ENCODE peak calls at places on chromosomes 13 and 19, in five cellular contexts. M, K, A, P and V are unnamed samples.

GRCh38 chr19:55197531-55197930 is 11.8 kb downstream of the PTPRH start:
- DNase-seq in A (peak), K (no peak), M (peak), P (no peak), V (no peak)

GRCh38 chr13:24822640-24823039 is 58.7 kb downstream of the RNF17 start:
- DNase-seq in K (no peak), M (no peak), P (no peak), A (no peak), V (no peak)

GRCh38 chr13:86080340-86080995 is 281.2 kb upstream of the SLITRK6 start:
- DNase-seq in P (no peak), A (peak), K (no peak), M (no peak), V (peak)

GRCh38 chr13:94641432-94641941 is 39.8 kb downstream of the GPR180 start:
- DNase-seq in M (peak), K (no peak), A (peak), P (no peak), V (peak)

GRCh38 chr19:44702551-44703176 is 3.7 kb downstream of the CEACAM16 start:
- DNase-seq in P (no peak), A (no peak), K (no peak), M (no peak), V (no peak)

GRCh38 chr19:50418186-50419021 is at the start of gene SPIB:
- DNase-seq in M (no peak), A (no peak), K (no peak), P (peak), V (no peak)

GRCh38 chr13:53201454-53202225 is 173.0 kb downstream of the OLFM4 start:
- DNase-seq in K (no peak), A (peak), P (peak), M (peak), V (no peak)

GRCh38 chr19:29620931-29621351 is 14.9 kb downstream of the POP4 start:
- DNase-seq in P (peak), A (peak), K (no peak), M (no peak), V (no peak)

GRCh38 chr13:59846845-59847620 is 316.7 kb downstream of the DIAPH3 start:
- DNase-seq in P (no peak), M (no peak), K (no peak), A (peak), V (no peak)

GRCh38 chr13:39038569-39038898 is 278 bp downstream of the NHLRC3 start:
- DNase-seq in P (no peak), M (peak), A (no peak), K (peak), V (no peak)

GRCh38 chr19:53908933-53909415 is at the start of gene CACNG7:
- DNase-seq in P (peak), M (no peak), A (no peak), K (no peak), V (no peak)

GRCh38 chr13:110690516-110690915 is 15.4 kb downstream of the CARS2 start:
- DNase-seq in A (no peak), P (peak), K (peak), M (no peak), V (no peak)

GRCh38 chr13:102597029-102598015 is 536 bp downstream of the TPP2 start:
- DNase-seq in K (no peak), M (peak), P (peak), A (peak), V (no peak)

GRCh38 chr19:13985771-13986347 is 20.3 kb downstream of the RFX1 start:
- DNase-seq in A (no peak), M (no peak), P (no peak), K (no peak), V (no peak)

GRCh38 chr13:35723061-35723461 is 246.6 kb upstream of the MAB21L1 start:
- DNase-seq in K (no peak), M (peak), P (no peak), A (peak), V (peak)

GRCh38 chr19:35995655-35995993 is 636 bp downstream of the SDHAF1 start:
- DNase-seq in K (peak), A (peak), M (peak), P (peak), V (no peak)

GRCh38 chr13:107339209-107339608 is 771.3 kb upstream of the ARGLU1 start:
- DNase-seq in K (no peak), A (peak), M (peak), P (no peak), V (no peak)

GRCh38 chr19:6032827-6033226 is 54.9 kb upstream of the RANBP3 start:
- DNase-seq in M (no peak), P (no peak), A (no peak), K (no peak), V (no peak)

GRCh38 chr19:10258080-10258710 is 6.2 kb downstream of the MRPL4 start:
- DNase-seq in A (no peak), K (no peak), P (no peak), M (no peak), V (no peak)

GRCh38 chr19:14089412-14089661 is 1.2 kb downstream of the SAMD1 start:
- DNase-seq in K (no peak), P (no peak), M (peak), A (peak), V (no peak)

DNA sequence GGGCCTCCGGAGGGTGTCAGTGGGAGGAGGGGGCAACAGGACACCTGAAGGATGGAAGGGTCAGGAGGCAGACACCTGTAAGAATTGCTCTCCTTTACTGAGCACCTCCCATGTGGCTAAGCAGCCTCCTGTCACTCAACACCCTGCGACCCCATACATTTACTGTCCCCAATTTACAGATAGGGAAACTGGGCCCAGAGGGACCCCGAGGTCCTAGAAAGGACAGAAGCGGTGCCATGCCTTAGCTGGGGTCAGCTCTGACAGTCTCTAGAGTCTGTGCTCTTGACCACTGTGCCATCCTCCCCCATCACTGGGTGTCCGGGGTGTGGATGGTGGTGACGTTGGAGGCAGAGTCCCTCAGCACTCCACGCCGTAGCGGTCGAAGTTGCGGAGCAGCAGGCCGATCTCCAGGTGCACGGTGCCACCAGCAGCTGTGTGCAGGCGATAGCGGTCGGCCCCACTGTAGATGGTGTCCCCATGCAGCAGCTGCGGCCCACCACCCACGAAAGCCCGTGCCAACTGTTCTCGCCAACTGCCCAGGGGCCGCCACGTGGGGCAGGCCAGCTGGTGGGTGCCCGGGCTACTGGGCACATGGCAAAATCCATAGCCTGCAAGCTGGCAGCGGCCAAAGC is 737 bp upstream of the TGFB1 start:
- DNase-seq in M (no peak), P (no peak), K (no peak), A (no peak), V (no peak)
- H3K4me3 ChIP-seq in M (peak), P (peak), K (peak), A (peak), V (peak)

GRCh38 chr19:48110350-48110966 is at the start of gene PLA2G4C:
- DNase-seq in K (peak), M (peak), A (peak), P (peak), V (peak)

GRCh38 chr19:48111280-48111679 is 663 bp upstream of the PLA2G4C start:
- DNase-seq in P (no peak), A (no peak), M (no peak), K (no peak), V (no peak)

GRCh38 chr19:48113190-48113917 is 2.7 kb upstream of the PLA2G4C start:
- DNase-seq in M (no peak), K (no peak), A (peak), P (no peak), V (no peak)

GRCh38 chr19:48103922-48104321 is 6.7 kb downstream of the PLA2G4C start:
- DNase-seq in P (no peak), A (no peak), M (no peak), K (no peak), V (no peak)

DNA sequence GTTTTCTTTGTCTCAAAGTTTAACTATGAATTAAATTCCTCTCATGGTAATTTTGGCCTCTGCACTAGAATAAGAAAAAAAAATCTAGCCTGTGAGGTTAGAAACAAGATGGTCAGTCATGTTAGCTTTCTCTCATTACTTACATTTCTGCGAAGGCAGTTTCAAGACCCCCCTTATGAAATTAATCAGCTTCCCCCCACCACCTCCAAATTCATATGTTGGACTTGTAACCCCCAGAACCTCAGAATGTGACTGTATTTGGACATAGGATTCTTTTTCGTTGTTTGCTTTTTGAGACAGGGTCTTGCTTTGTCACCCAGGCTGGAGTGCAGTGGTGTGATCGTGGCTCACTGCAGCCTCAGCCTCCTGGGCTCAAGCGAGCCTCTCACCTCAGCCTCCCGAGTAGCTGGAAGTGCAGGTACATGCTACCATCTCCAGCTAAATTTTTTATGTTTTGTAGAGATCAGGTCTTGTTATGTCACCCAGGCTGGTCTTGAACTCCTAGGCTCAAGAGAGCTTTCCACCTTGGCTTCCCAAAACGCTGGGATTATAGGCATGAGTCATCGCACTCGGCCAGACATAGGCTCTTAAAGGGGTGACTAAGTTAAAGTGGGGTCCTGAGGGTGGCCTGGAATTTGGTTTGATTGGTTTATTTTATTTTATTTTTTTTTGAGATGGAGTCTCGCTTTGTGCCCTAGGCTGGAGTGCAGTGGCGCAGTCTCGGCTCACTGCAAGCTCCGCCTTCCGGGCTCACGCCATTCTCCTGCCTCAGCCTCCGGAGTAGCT is 1.4 kb downstream of the PLA2G4C start:
- DNase-seq in A (no peak), K (no peak), P (no peak), M (no peak), V (no peak)
- H3K4me3 ChIP-seq in A (no peak), K (peak), P (peak), M (no peak), V (no peak)

GRCh38 chr13:50081106-50081898 is 66.1 kb downstream of the KCNRG start:
- DNase-seq in M (peak), A (no peak), P (peak), K (peak), V (no peak)

GRCh38 chr13:50080856-50081105 is 65.5 kb downstream of the KCNRG start:
- DNase-seq in A (peak), P (no peak), K (no peak), M (peak), V (no peak)

GRCh38 chr13:50080158-50080855 is 65.1 kb downstream of the KCNRG start:
- DNase-seq in M (peak), A (peak), K (no peak), P (no peak), V (no peak)

GRCh38 chr13:50079278-50080157 is 64.3 kb downstream of the KCNRG start:
- DNase-seq in P (no peak), A (no peak), M (no peak), K (no peak), V (no peak)

GRCh38 chr13:50078512-50079277 is 63.5 kb downstream of the KCNRG start:
- DNase-seq in A (no peak), P (no peak), M (no peak), K (no peak), V (no peak)
- H3K4me3 ChIP-seq in A (peak), P (peak), M (peak), K (peak), V (peak)

GRCh38 chr19:49129238-49129583 is 9.9 kb downstream of the PPFIA3 start:
- DNase-seq in K (no peak), P (no peak), A (no peak), M (no peak), V (no peak)

GRCh38 chr19:49126575-49126974 is 7.2 kb downstream of the PPFIA3 start:
- DNase-seq in M (no peak), P (no peak), K (no peak), A (no peak), V (no peak)

GRCh38 chr19:49128545-49129237 is 9.3 kb downstream of the PPFIA3 start:
- DNase-seq in A (no peak), K (no peak), P (no peak), M (no peak), V (no peak)

GRCh38 chr19:49130325-49130724 is 11.0 kb downstream of the PPFIA3 start:
- DNase-seq in K (no peak), P (peak), A (no peak), M (no peak), V (no peak)

GRCh38 chr19:49127674-49128544 is 8.6 kb downstream of the PPFIA3 start:
- DNase-seq in A (peak), K (peak), M (peak), P (peak), V (peak)
- H3K4me3 ChIP-seq in A (peak), K (peak), M (peak), P (peak), V (peak)

GRCh38 chr13:43389573-43389972 is 366.2 kb downstream of the DNAJC15 start:
- DNase-seq in P (no peak), A (peak), K (no peak), M (peak), V (no peak)
- H3K4me3 ChIP-seq in P (no peak), A (no peak), K (no peak), M (no peak), V (no peak)

GRCh38 chr13:33677215-33677614 is 140.7 kb upstream of the RFC3 start:
- DNase-seq in A (no peak), M (no peak), P (no peak), K (no peak), V (no peak)

GRCh38 chr13:33679658-33680012 is 138.3 kb upstream of the RFC3 start:
- DNase-seq in M (no peak), K (no peak), A (no peak), P (no peak), V (no peak)

GRCh38 chr13:33678084-33678483 is 139.9 kb upstream of the RFC3 start:
- DNase-seq in M (no peak), P (no peak), A (no peak), K (no peak), V (no peak)

GRCh38 chr13:33676700-33677048 is 141.3 kb upstream of the RFC3 start:
- DNase-seq in K (peak), P (peak), A (peak), M (peak), V (peak)

GRCh38 chr13:33678906-33679657 is 138.9 kb upstream of the RFC3 start:
- DNase-seq in M (peak), A (peak), P (peak), K (peak), V (no peak)
- H3K4me3 ChIP-seq in M (no peak), A (no peak), P (no peak), K (peak), V (no peak)

GRCh38 chr19:16896913-16897571 is 8.2 kb downstream of the F2RL3 start:
- DNase-seq in K (peak), P (peak), A (peak), M (peak), V (peak)
- H3K4me3 ChIP-seq in K (peak), P (peak), A (peak), M (peak), V (peak)

GRCh38 chr19:49264258-49264657 is 60.7 kb downstream of the SLC6A16 start:
- DNase-seq in K (no peak), M (no peak), A (no peak), P (no peak), V (no peak)
- H3K4me3 ChIP-seq in K (no peak), M (no peak), A (no peak), P (no peak), V (no peak)

GRCh38 chr13:109146912-109147624 is 517.7 kb downstream of the MYO16 start:
- DNase-seq in A (peak), M (peak), K (no peak), P (no peak), V (peak)
- H3K4me3 ChIP-seq in A (no peak), M (no peak), K (no peak), P (no peak), V (no peak)

DNA sequence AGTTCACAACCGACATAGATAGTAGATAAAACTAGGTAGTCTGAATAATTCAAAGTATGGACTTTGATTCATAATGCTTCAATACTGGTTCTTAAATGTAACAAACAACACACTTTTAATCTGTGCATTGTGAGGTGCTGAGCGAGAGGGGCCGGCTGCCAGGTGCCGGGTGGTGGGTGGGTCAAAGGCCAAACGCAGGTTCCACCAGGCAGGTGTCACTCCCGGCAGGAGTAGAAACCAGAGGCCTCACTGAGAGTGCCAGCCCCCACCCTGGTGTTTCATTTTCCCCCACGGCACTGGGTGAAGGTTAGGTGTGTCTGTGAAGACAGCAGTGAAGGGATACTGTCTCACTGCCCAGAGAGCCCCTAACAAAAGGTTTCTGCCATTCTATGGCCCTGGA is 4.2 kb upstream of the TUBGCP3 start:
- DNase-seq in A (no peak), M (no peak), K (no peak), P (no peak), V (no peak)
- H3K4me3 ChIP-seq in A (no peak), M (no peak), K (no peak), P (no peak), V (no peak)